ENCODE peak calls at places on chromosomes 12 and 14, in nine cellular contexts. O is HL-60; M is AG04450; H is AG09309; R is right lobe of liver; N is neural progenitor cell; V is epithelial cell of esophagus; D is uterus; W is CD8-positive, alpha-beta T cell. G is an unnamed sample.

GRCh38 chr14:60724080-60724618 is at the start of gene SIX4:
- DNase-seq in O (peak; percentile 38), M (peak; percentile 79), H (peak; percentile 53), R (peak; percentile 59), N (peak; percentile 92), V (peak; percentile 91), D (peak; percentile 72), W (peak; percentile 10), G (no peak)

GRCh38 chr12:2958432-2959193 is 584 bp upstream of the TEAD4 start:
- DNase-seq in O (no peak), M (peak; percentile 36), H (no peak), R (no peak), N (peak; percentile 46), V (peak; percentile 81), D (peak; percentile 48), W (no peak), G (no peak)

GRCh38 chr12:12903642-12904609 is 12.6 kb downstream of the GPRC5A start:
- DNase-seq in O (peak; percentile 10), M (no peak), H (no peak), R (no peak), N (no peak), V (peak; percentile 88), D (no peak), W (no peak), G (no peak)

GRCh38 chr12:75656650-75657049 is 145.2 kb upstream of the KRR1 start:
- DNase-seq in O (no peak), M (peak; percentile 76), H (peak; percentile 90), R (no peak), N (no peak), V (peak; percentile 99), D (no peak), W (no peak), G (no peak)

GRCh38 chr12:110619534-110619953 is 5.6 kb downstream of the TCTN1 start:
- DNase-seq in O (no peak), M (no peak), H (peak; percentile 1), R (no peak), N (no peak), V (no peak), D (no peak), W (no peak), G (no peak)

GRCh38 chr14:101068293-101068957 is 164.9 kb upstream of the RTL1 start:
- DNase-seq in O (no peak), M (no peak), H (no peak), R (no peak), N (no peak), V (no peak), D (peak; percentile 5), W (no peak), G (peak; percentile 61)

GRCh38 chr12:78863482-78864427 is 819 bp upstream of the SYT1 start:
- DNase-seq in O (no peak), M (no peak), H (no peak), R (no peak), N (peak; percentile 81), V (peak; percentile 80), D (peak; percentile 66), W (no peak), G (peak; percentile 83)

GRCh38 chr12:42094277-42094676 is 50.4 kb downstream of the GXYLT1 start:
- DNase-seq in O (no peak), M (peak; percentile 21), H (no peak), R (no peak), N (no peak), V (peak; percentile 58), D (no peak), W (peak; percentile 27), G (no peak)

GRCh38 chr14:35366048-35366428 is 38.5 kb downstream of the NFKBIA start:
- DNase-seq in O (no peak), M (no peak), H (no peak), R (no peak), N (no peak), V (no peak), D (no peak), W (no peak), G (no peak)

GRCh38 chr14:83885748-83886382 is 1644.1 kb upstream of the FLRT2 start:
- DNase-seq in O (no peak), M (no peak), H (no peak), R (no peak), N (no peak), V (no peak), D (no peak), W (no peak), G (no peak)

GRCh38 chr14:36478782-36479181 is 41.2 kb downstream of the NKX2-1 start:
- DNase-seq in O (no peak), M (no peak), H (no peak), R (no peak), N (no peak), V (peak; percentile 89), D (no peak), W (no peak), G (no peak)

GRCh38 chr14:74444866-74445265 is 18.9 kb upstream of the SYNDIG1L start:
- DNase-seq in O (no peak), M (no peak), H (no peak), R (no peak), N (no peak), V (peak; percentile 24), D (no peak), W (no peak), G (no peak)

GRCh38 chr12:123050913-123051312 is 70.4 kb downstream of the ARL6IP4 start:
- DNase-seq in O (no peak), M (no peak), H (no peak), R (no peak), N (no peak), V (no peak), D (no peak), W (no peak), G (peak; percentile 4)

GRCh38 chr12:107351716-107352115 is 258.4 kb upstream of the CRY1 start:
- DNase-seq in O (no peak), M (no peak), H (no peak), R (no peak), N (no peak), V (peak; percentile 60), D (no peak), W (no peak), G (no peak)

DNA sequence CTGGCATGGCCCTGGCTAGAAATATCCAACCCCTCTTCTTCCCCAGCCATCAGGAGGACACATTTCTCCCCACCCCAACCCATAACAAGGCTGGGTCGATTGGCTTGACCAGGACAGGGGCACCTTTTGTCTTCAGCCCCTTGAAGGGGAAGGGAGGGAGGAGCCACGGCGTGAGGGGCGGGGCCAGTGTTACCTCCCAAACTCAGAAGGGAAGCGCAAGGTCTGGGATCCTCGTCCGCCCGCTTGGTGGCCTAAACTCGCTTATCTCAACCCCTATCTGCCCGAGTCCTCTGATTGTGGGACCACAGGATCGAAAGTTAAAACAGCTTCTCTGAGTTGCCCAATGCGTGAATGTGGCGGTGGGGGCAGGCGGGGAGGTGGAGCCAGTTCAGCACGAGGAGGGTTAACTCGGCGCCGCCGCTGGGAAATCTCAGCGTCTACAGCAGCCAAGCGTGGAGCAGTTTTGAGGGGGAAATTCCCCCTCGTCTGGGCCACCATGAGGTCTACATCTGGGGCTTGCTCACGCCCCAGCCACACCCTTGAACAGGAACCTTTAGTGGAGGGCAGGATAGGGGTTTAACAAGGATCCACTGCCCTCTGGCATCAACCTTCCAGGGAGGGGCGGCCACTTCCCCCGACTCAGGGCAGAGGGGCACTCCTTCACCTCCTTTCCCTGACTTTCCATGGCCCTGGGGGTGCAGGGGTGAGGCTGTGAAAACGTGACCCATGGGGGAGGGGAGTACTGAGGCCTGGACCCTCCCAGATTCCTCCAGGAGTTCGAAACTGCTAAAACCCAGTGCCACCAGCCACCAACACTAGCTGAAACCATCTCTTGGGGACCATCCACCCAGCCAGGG is 745 bp downstream of the STAT6 start:
- DNase-seq in O (peak; percentile 86), M (no peak), H (no peak), R (peak; percentile 86), N (peak; percentile 91), V (peak; percentile 44), D (peak; percentile 79), W (peak; percentile 73), G (no peak)
- TF ChIP-seq CTCF in O (no peak), M (no peak), H (no peak), R (no peak), N (peak; percentile 22), V (peak; percentile 11), D (no peak), W (no peak), G (peak; percentile 18)

DNA sequence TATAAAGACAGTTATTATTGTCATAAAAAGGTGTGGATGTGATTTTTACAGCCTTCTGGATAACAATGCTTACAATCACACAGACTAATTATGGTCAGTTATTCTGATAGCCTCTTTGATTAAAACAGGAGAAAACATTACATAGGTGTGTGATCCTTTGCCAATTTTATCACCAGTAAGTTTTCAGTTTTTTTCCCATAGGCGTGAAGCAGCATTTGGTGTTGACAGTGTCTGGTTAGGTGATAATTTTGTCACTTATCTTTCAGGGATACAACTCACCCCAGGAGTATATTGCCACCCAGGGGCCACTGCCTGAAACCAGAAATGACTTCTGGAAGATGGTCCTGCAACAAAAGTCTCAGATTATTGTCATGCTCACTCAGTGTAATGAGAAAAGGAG is 208.8 kb downstream of the EPS8 start:
- DNase-seq in O (no peak), M (no peak), H (no peak), R (no peak), N (no peak), V (no peak), D (no peak), W (no peak), G (no peak)
- TF ChIP-seq CTCF in O (no peak), M (no peak), H (peak; percentile 15), R (no peak), N (no peak), V (no peak), D (no peak), W (no peak), G (peak; percentile 27)

DNA sequence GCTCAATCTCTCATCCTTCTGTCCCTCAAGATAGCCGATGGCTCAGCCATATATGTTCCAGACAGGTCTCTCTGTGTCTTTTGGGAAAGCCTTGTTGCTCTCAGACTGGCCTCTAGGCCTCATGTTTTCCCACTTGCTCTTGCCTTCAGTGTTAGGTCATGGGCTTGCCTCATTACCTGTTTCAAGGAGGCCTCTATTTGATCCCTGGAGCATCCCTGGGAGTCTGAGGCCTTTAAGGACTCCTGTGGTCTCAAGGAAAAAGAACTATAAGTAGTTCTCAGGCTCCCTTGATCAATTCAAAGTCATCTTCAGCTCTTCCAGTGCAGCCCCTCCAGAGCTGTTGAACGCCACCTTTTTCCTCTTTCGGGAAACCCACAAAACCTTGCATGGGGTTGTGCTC is 47.9 kb downstream of the NTF3 start:
- DNase-seq in O (no peak), M (no peak), H (no peak), R (no peak), N (no peak), V (no peak), D (no peak), W (no peak), G (no peak)
- TF ChIP-seq CTCF in O (no peak), M (no peak), H (no peak), R (no peak), N (no peak), V (no peak), D (no peak), W (no peak), G (no peak)

DNA sequence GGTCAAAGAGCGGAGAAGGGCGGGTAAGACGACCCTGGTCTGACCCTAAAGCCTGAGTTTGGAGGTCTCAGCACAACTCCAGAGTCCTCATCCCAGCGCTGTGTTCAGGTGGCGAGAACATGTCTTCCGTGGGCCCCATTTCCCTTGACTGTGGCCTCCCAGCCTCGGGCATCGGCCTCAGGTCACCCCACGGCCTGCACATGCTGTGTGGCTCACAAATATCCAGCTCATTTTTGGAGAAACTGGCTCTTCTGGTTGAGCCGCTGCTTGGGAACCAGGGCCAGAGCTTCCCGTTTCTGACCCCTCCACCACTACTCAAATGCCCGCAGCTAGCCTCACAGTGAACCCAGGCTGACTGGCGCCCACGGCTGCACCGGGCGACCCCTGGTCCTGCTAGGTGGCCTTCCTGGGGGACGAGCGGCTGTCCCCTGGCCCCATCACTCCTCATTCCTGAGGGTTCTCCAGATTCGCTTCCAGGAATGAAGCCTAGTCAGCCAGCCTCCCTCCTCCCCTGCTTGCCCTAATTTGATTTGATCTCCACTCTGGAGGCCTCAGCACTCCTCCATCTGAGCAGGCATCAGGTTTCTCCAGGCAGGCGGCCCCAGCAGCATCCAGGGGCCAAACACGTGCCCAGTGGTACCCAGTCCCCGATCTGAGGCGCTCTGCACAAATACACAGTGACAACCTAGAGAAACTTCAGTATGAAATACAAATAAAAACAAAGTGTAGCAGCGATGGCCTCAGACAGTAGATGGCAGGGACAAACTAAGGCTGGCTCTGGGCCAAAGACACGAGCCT is 4.7 kb downstream of the P2RX2 start:
- DNase-seq in O (no peak), M (no peak), H (no peak), R (no peak), N (no peak), V (peak; percentile 45), D (no peak), W (no peak), G (no peak)
- TF ChIP-seq CTCF in O (no peak), M (no peak), H (no peak), R (no peak), N (no peak), V (no peak), D (no peak), W (no peak), G (no peak)

G was measured in chondrocyte.